ENCODE peak calls at places on chromosomes 7 and 10, in ten cellular contexts. S is esophagus muscularis mucosa; U is psoas muscle; O is keratinocyte; B is left ventricle myocardium inferior; Z is Calu3; Q is CD4-positive, alpha-beta T cell; D is heart right ventricle; A is fibroblast of mammary gland; C is osteocyte. F is an unnamed sample.

GRCh38 chr7:133934974-133935330 is 192.2 kb upstream of the LRGUK start:
- DNase-seq in Z (no peak), C (no peak), U (no peak), A (no peak), S (no peak), B (no peak), D (no peak), Q (no peak), O (no peak), F (no peak)

GRCh38 chr7:105577251-105577650 is 4.0 kb downstream of the EFCAB10 start:
- DNase-seq in U (no peak), S (no peak), Z (no peak), D (no peak), A (no peak), B (no peak), Q (no peak), O (no peak), C (no peak), F (no peak)

GRCh38 chr10:122426834-122427233 is 27.6 kb upstream of the ARMS2 start:
- DNase-seq in U (no peak), B (no peak), Z (no peak), D (no peak), C (no peak), S (no peak), O (no peak), A (no peak), Q (no peak), F (no peak)

GRCh38 chr7:85090138-85090537 is 96.7 kb downstream of the SEMA3D start:
- DNase-seq in B (peak), D (no peak), U (no peak), S (no peak), O (no peak), C (no peak), Q (no peak), Z (no peak), A (no peak), F (no peak)

GRCh38 chr10:3834410-3834809 is 49.4 kb upstream of the KLF6 start:
- DNase-seq in O (no peak), B (no peak), A (no peak), U (no peak), C (no peak), Z (no peak), S (no peak), Q (no peak), D (no peak), F (no peak)

GRCh38 chr7:84693483-84693882 is 493.4 kb downstream of the SEMA3D start:
- DNase-seq in Q (no peak), C (no peak), B (no peak), D (no peak), U (no peak), A (no peak), O (no peak), S (no peak), Z (no peak), F (no peak)

GRCh38 chr10:70832236-70832635 is 16.5 kb downstream of the SGPL1 start:
- DNase-seq in Q (no peak), U (no peak), C (no peak), B (no peak), S (no peak), O (no peak), A (no peak), D (no peak), Z (no peak), F (no peak)

GRCh38 chr10:25867321-25867720 is 66.7 kb upstream of the MYO3A start:
- DNase-seq in B (no peak), D (no peak), A (peak), S (no peak), U (no peak), O (no peak), Z (no peak), C (no peak), Q (no peak), F (no peak)

GRCh38 chr10:94108200-94108599 is 114.5 kb downstream of the PLCE1 start:
- DNase-seq in D (no peak), O (no peak), B (no peak), S (no peak), A (peak), C (no peak), Q (no peak), U (no peak), Z (no peak), F (no peak)

GRCh38 chr10:116001976-116002375 is 271.0 kb downstream of the GFRA1 start:
- DNase-seq in A (no peak), D (no peak), U (no peak), S (no peak), O (no peak), C (no peak), B (no peak), Z (no peak), Q (no peak), F (no peak)

GRCh38 chr10:50892467-50892866 is 7.0 kb upstream of the A1CF start:
- DNase-seq in B (no peak), D (no peak), A (no peak), S (no peak), U (no peak), O (no peak), C (no peak), Z (no peak), Q (no peak), F (no peak)

GRCh38 chr7:141430426-141431142 is 120.6 kb upstream of the AGK start:
- DNase-seq in D (no peak), C (no peak), B (no peak), S (no peak), Z (no peak), O (no peak), U (no peak), A (no peak), Q (no peak), F (no peak)

GRCh38 chr7:140645166-140645565 is 4.6 kb upstream of the DENND2A start:
- DNase-seq in S (no peak), U (no peak), Z (no peak), B (no peak), C (no peak), Q (no peak), A (no peak), D (no peak), O (no peak), F (peak)

GRCh38 chr7:8296362-8296659 is 34.3 kb upstream of the ICA1 start:
- DNase-seq in A (no peak), Z (no peak), C (no peak), B (no peak), Q (no peak), S (no peak), D (no peak), U (no peak), O (no peak), F (no peak)
- TF ChIP-seq CTCF in A (no peak), Z (no peak), C (no peak), B (no peak), Q (no peak), S (no peak), D (no peak), U (no peak), O (no peak), F (no peak)

GRCh38 chr10:15715619-15716227 is 4.0 kb downstream of the ITGA8 start:
- DNase-seq in B (no peak), A (peak), C (no peak), O (no peak), S (no peak), Q (no peak), U (no peak), D (no peak), Z (no peak), F (no peak)
- TF ChIP-seq CTCF in B (peak), A (peak), C (peak), O (peak), S (peak), Q (no peak), U (peak), D (peak), Z (peak), F (peak)

DNA sequence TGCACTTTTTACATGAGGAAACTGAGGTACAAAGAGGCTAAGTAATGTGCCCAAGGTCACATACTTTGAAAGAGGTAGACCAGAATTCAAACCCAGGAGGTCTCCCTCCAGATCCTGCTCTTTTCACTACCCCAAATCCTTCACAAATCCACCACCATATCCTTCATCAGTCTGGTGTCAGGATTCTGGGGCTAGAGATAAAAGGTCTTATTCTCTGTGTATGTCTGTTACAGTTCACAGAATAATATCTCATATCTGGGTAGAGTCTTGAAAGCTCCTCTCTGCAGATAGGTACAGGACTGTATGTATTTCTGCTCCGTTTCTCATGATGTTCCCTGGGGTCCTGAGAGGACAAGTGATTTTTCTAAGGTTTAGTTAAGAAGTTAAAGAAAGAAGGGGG is 4.9 kb downstream of the PIK3CG start:
- DNase-seq in D (no peak), B (no peak), S (no peak), A (no peak), C (no peak), U (no peak), Q (no peak), O (no peak), Z (no peak), F (no peak)
- TF ChIP-seq CTCF in D (no peak), B (no peak), S (no peak), A (no peak), C (no peak), U (no peak), Q (no peak), O (no peak), Z (no peak), F (no peak)

GRCh38 chr7:158063850-158064610 is 523.6 kb downstream of the PTPRN2 start:
- DNase-seq in D (no peak), U (no peak), Q (no peak), Z (no peak), B (no peak), O (no peak), A (no peak), C (no peak), S (no peak), F (no peak)
- TF ChIP-seq CTCF in D (no peak), U (no peak), Q (no peak), Z (no peak), B (no peak), O (no peak), A (no peak), C (no peak), S (no peak), F (no peak)

GRCh38 chr10:131855396-131855762 is 45.4 kb upstream of the PPP2R2D start:
- DNase-seq in O (no peak), U (no peak), Z (no peak), S (no peak), D (no peak), C (no peak), A (no peak), Q (no peak), B (no peak), F (peak)
- TF ChIP-seq CTCF in O (no peak), U (no peak), Z (no peak), S (no peak), D (no peak), C (no peak), A (no peak), Q (no peak), B (no peak), F (no peak)

GRCh38 chr10:17865351-17865750 is 56.2 kb downstream of the MRC1 start:
- DNase-seq in Q (no peak), C (no peak), D (no peak), B (no peak), O (no peak), S (no peak), Z (no peak), A (no peak), U (no peak), F (no peak)
- TF ChIP-seq CTCF in Q (no peak), C (no peak), D (no peak), B (no peak), O (no peak), S (no peak), Z (no peak), A (no peak), U (no peak), F (no peak)

GRCh38 chr7:72072901-72073300 is 339.2 kb downstream of the CALN1 start:
- DNase-seq in B (no peak), O (no peak), Q (no peak), C (no peak), S (no peak), A (no peak), Z (no peak), U (no peak), D (no peak), F (no peak)

GRCh38 chr7:72064916-72065315 is 347.2 kb downstream of the CALN1 start:
- DNase-seq in B (no peak), Q (no peak), U (no peak), O (no peak), Z (no peak), A (no peak), S (no peak), D (no peak), C (no peak), F (no peak)

GRCh38 chr7:72063325-72063724 is 348.8 kb downstream of the CALN1 start:
- DNase-seq in C (no peak), U (no peak), D (no peak), O (no peak), B (no peak), A (no peak), Z (no peak), Q (no peak), S (peak), F (no peak)

GRCh38 chr7:72069263-72069662 is 342.9 kb downstream of the CALN1 start:
- DNase-seq in A (no peak), S (peak), C (no peak), Q (no peak), U (no peak), D (no peak), B (no peak), Z (no peak), O (no peak), F (no peak)
- TF ChIP-seq CTCF in A (no peak), S (no peak), C (no peak), Q (no peak), U (no peak), D (no peak), B (peak), Z (no peak), O (no peak), F (no peak)

F was measured in tibial artery.